ENCODE peak calls at places on chromosome 17, in ten cellular contexts. M is SW480, L is NCI-H69, R is left cardiac atrium, U is thoracic aorta, V is psoas muscle, H is AG08396, F is NCI-H774, I is tibial nerve, D is cardiac fibroblast. Y is an unnamed sample.

GRCh38 chr17:82531431-82531881 is 11.9 kb downstream of the FOXK2 start:
- DNase-seq in M (no peak), L (no peak), R (no peak), U (no peak), V (no peak), H (peak; percentile 60), F (no peak), I (no peak), D (peak; percentile 82), Y (no peak)

GRCh38 chr17:35099929-35100328 is 19.7 kb downstream of the RAD51D start:
- DNase-seq in M (no peak), L (peak; percentile 98), R (no peak), U (no peak), V (no peak), H (no peak), F (no peak), I (no peak), D (no peak), Y (no peak)

GRCh38 chr17:50533720-50534148 is 1.2 kb downstream of the EPN3 start:
- DNase-seq in M (no peak), L (peak; percentile 78), R (peak; percentile 79), U (no peak), V (no peak), H (peak; percentile 59), F (no peak), I (peak; percentile 60), D (no peak), Y (no peak)

GRCh38 chr17:63706346-63707102 is 6.6 kb upstream of the LIMD2 start:
- DNase-seq in M (no peak), L (no peak), R (no peak), U (no peak), V (no peak), H (no peak), F (no peak), I (no peak), D (no peak), Y (no peak)

GRCh38 chr17:38922538-38923291 is 2.7 kb upstream of the LASP1NB start:
- DNase-seq in M (peak; percentile 27), L (peak; percentile 89), R (peak; percentile 83), U (no peak), V (peak; percentile 72), H (peak; percentile 53), F (no peak), I (peak; percentile 85), D (peak; percentile 80), Y (no peak)

GRCh38 chr17:77140166-77140877 is 447 bp upstream of the SEC14L1 start:
- DNase-seq in M (peak; percentile 96), L (peak; percentile 99), R (peak; percentile 99), U (peak; percentile 93), V (peak; percentile 99), H (peak; percentile 100), F (peak; percentile 100), I (peak; percentile 97), D (peak; percentile 99), Y (no peak)

GRCh38 chr17:39027037-39027436 is 59.8 kb upstream of the FBXO47 start:
- DNase-seq in M (peak; percentile 58), L (peak; percentile 95), R (peak; percentile 78), U (no peak), V (peak; percentile 91), H (peak; percentile 32), F (peak; percentile 59), I (peak; percentile 46), D (peak; percentile 12), Y (no peak)

GRCh38 chr17:3909257-3909656 is 7.0 kb downstream of the P2RX1 start:
- DNase-seq in M (no peak), L (no peak), R (no peak), U (no peak), V (no peak), H (no peak), F (no peak), I (no peak), D (no peak), Y (no peak)

GRCh38 chr17:6940186-6940649 is 55.6 kb upstream of the ALOX12 start:
- DNase-seq in M (no peak), L (peak; percentile 2), R (no peak), U (no peak), V (no peak), H (peak; percentile 38), F (no peak), I (no peak), D (peak; percentile 43), Y (no peak)

GRCh38 chr17:37399404-37399803 is 7.2 kb downstream of the ACACA start:
- DNase-seq in M (no peak), L (no peak), R (no peak), U (no peak), V (no peak), H (no peak), F (no peak), I (no peak), D (peak; percentile 44), Y (no peak)

GRCh38 chr17:47276868-47277267 is 23.2 kb downstream of the ITGB3 start:
- DNase-seq in M (peak; percentile 44), L (peak; percentile 43), R (peak; percentile 80), U (no peak), V (peak; percentile 79), H (peak; percentile 52), F (peak; percentile 51), I (peak; percentile 69), D (peak; percentile 87), Y (no peak)

GRCh38 chr17:721540-721937 is 6.9 kb upstream of the VPS53 start:
- DNase-seq in M (peak; percentile 22), L (peak; percentile 19), R (no peak), U (no peak), V (no peak), H (no peak), F (no peak), I (no peak), D (no peak), Y (no peak)

GRCh38 chr17:75364078-75364477 is 41.4 kb downstream of the GRB2 start:
- DNase-seq in M (peak; percentile 33), L (no peak), R (no peak), U (no peak), V (no peak), H (peak; percentile 59), F (no peak), I (no peak), D (peak; percentile 76), Y (peak; percentile 64)

GRCh38 chr17:42178817-42179216 is 2.1 kb downstream of the KCNH4 start:
- DNase-seq in M (no peak), L (no peak), R (no peak), U (no peak), V (no peak), H (no peak), F (no peak), I (no peak), D (no peak), Y (no peak)

GRCh38 chr17:20206068-20206467 is 196.9 kb downstream of the SPECC1 start:
- DNase-seq in M (no peak), L (no peak), R (no peak), U (peak; percentile 43), V (no peak), H (no peak), F (no peak), I (no peak), D (peak; percentile 61), Y (no peak)

GRCh38 chr17:57909548-57909947 is 45.7 kb downstream of the CUEDC1 start:
- DNase-seq in M (no peak), L (no peak), R (no peak), U (no peak), V (peak; percentile 39), H (no peak), F (no peak), I (no peak), D (no peak), Y (no peak)

GRCh38 chr17:31583795-31584340 is 192.4 kb downstream of the RAB11FIP4 start:
- DNase-seq in M (no peak), L (peak; percentile 46), R (no peak), U (no peak), V (no peak), H (no peak), F (no peak), I (no peak), D (no peak), Y (no peak)

GRCh38 chr17:71633391-71633849 is 487.4 kb upstream of the SOX9 start:
- DNase-seq in M (peak; percentile 21), L (peak; percentile 59), R (no peak), U (no peak), V (no peak), H (peak; percentile 47), F (no peak), I (no peak), D (peak; percentile 91), Y (peak; percentile 72)

GRCh38 chr17:17890773-17891759 is 54.3 kb upstream of the SREBF1 start:
- DNase-seq in M (peak; percentile 68), L (peak; percentile 68), R (no peak), U (no peak), V (peak; percentile 59), H (peak; percentile 75), F (peak; percentile 3), I (peak; percentile 41), D (peak; percentile 77), Y (no peak)

GRCh38 chr17:13202835-13203234 is 185.0 kb upstream of the ELAC2 start:
- DNase-seq in M (no peak), L (no peak), R (no peak), U (no peak), V (no peak), H (no peak), F (no peak), I (no peak), D (no peak), Y (no peak)

GRCh38 chr17:55660171-55660886 is 62.3 kb downstream of the TMEM100 start:
- DNase-seq in M (no peak), L (peak; percentile 53), R (no peak), U (no peak), V (peak; percentile 38), H (no peak), F (no peak), I (peak; percentile 21), D (peak; percentile 18), Y (no peak)

GRCh38 chr17:73211745-73212144 is 18.9 kb downstream of the COG1 start:
- DNase-seq in M (no peak), L (no peak), R (peak; percentile 48), U (no peak), V (no peak), H (no peak), F (no peak), I (no peak), D (no peak), Y (no peak)

GRCh38 chr17:47837401-47838039 is 3.6 kb downstream of the SCRN2 start:
- DNase-seq in M (no peak), L (no peak), R (no peak), U (no peak), V (no peak), H (no peak), F (no peak), I (no peak), D (no peak), Y (no peak)

GRCh38 chr17:43791589-43791988 is 11.4 kb downstream of the CFAP97D1 start:
- DNase-seq in M (peak; percentile 88), L (peak; percentile 29), R (no peak), U (no peak), V (no peak), H (peak; percentile 34), F (peak; percentile 24), I (no peak), D (peak; percentile 56), Y (peak; percentile 15)

GRCh38 chr17:41650794-41651624 is 26.6 kb upstream of the KRT17 start:
- DNase-seq in M (no peak), L (no peak), R (no peak), U (no peak), V (peak; percentile 44), H (no peak), F (no peak), I (no peak), D (no peak), Y (no peak)

GRCh38 chr17:18960803-18961511 is 9.0 kb downstream of the SLC5A10 start:
- DNase-seq in M (peak; percentile 55), L (peak; percentile 54), R (peak; percentile 86), U (peak; percentile 10), V (peak; percentile 89), H (peak; percentile 87), F (peak; percentile 5), I (peak; percentile 73), D (peak; percentile 75), Y (no peak)

GRCh38 chr17:2940352-2940751 is 123.1 kb downstream of the OR1D5 start:
- DNase-seq in M (no peak), L (peak; percentile 5), R (peak; percentile 80), U (no peak), V (peak; percentile 79), H (no peak), F (no peak), I (no peak), D (no peak), Y (no peak)

GRCh38 chr17:9239821-9240658 is 218.7 kb downstream of the NTN1 start:
- DNase-seq in M (peak; percentile 51), L (no peak), R (peak; percentile 86), U (peak; percentile 40), V (peak; percentile 90), H (peak; percentile 97), F (no peak), I (peak; percentile 64), D (peak; percentile 65), Y (no peak)

Y was measured in epithelial cell of proximal tubule.